ENCODE peak calls at places on chromosomes 12 and 14, in six cellular contexts. H is epithelial cell of esophagus; V is adrenal gland; A is pancreas; I is choroid plexus epithelial cell; Y is effector memory CD4-positive, alpha-beta T cell. K is an unnamed sample.

GRCh38 chr12:117441751-117442150 is 80.3 kb upstream of the NOS1 start:
- DNase-seq in A (no peak), H (no peak), Y (no peak), V (peak; percentile 82), I (no peak), K (peak; percentile 97)

GRCh38 chr14:100864206-100864605 is 38.3 kb downstream of the MEG3 start:
- DNase-seq in V (no peak), H (no peak), I (no peak), A (peak; percentile 35), Y (no peak), K (no peak)

GRCh38 chr12:43113153-43113552 is 438.9 kb downstream of the ADAMTS20 start:
- DNase-seq in A (no peak), Y (no peak), I (peak; percentile 56), V (no peak), H (no peak), K (no peak)

GRCh38 chr12:93540506-93540905 is 32.0 kb upstream of the SOCS2 start:
- DNase-seq in Y (no peak), H (no peak), A (no peak), V (no peak), I (no peak), K (no peak)

GRCh38 chr12:49022558-49023178 is 4.1 kb upstream of the PRKAG1 start:
- DNase-seq in I (no peak), A (no peak), Y (no peak), V (peak; percentile 12), H (no peak), K (no peak)

GRCh38 chr14:68177728-68178127 is 358.1 kb downstream of the RAD51B start:
- DNase-seq in A (no peak), Y (no peak), I (no peak), H (no peak), V (no peak), K (no peak)

GRCh38 chr12:92539966-92540791 is 162.6 kb upstream of the PLEKHG7 start:
- DNase-seq in H (no peak), Y (no peak), I (no peak), A (peak; percentile 70), V (no peak), K (no peak)

GRCh38 chr12:12582193-12582881 is 19.7 kb upstream of the DUSP16 start:
- DNase-seq in I (no peak), H (no peak), V (no peak), A (no peak), Y (no peak), K (no peak)

GRCh38 chr12:6369916-6370575 is 5.3 kb downstream of the SCNN1A start:
- DNase-seq in V (peak; percentile 83), H (no peak), A (peak; percentile 35), Y (no peak), I (peak; percentile 39), K (no peak)

GRCh38 chr14:71626281-71626835 is 305.9 kb upstream of the RGS6 start:
- DNase-seq in Y (no peak), I (peak; percentile 39), H (no peak), A (no peak), V (no peak), K (no peak)

GRCh38 chr12:53221203-53222076 is 10.6 kb downstream of the RARG start:
- DNase-seq in V (peak; percentile 70), A (peak; percentile 92), I (peak; percentile 58), H (peak; percentile 73), Y (peak; percentile 51), K (peak; percentile 58)

GRCh38 chr12:53222170-53223005 is 9.6 kb downstream of the RARG start:
- DNase-seq in A (no peak), H (no peak), I (no peak), V (no peak), Y (no peak), K (peak; percentile 23)

GRCh38 chr12:53219956-53220856 is 11.8 kb downstream of the RARG start:
- DNase-seq in H (peak; percentile 77), I (peak; percentile 90), A (peak; percentile 75), V (peak; percentile 58), Y (peak; percentile 59), K (peak; percentile 61)

GRCh38 chr12:53219116-53219955 is 12.3 kb upstream of the ITGB7 start:
- DNase-seq in I (peak; percentile 60), Y (no peak), V (no peak), H (peak; percentile 40), A (no peak), K (peak; percentile 33)

GRCh38 chr12:53220857-53221202 is 11.2 kb downstream of the RARG start:
- DNase-seq in H (peak; percentile 89), Y (peak; percentile 75), I (peak; percentile 97), A (peak; percentile 92), V (peak; percentile 94), K (peak; percentile 90)
- H3K4me3 ChIP-seq in H (peak overlapping the region; percentile 61), Y (peak overlapping the region; percentile 78), I (peak overlapping the region; percentile 81), A (peak overlapping the region; percentile 49), V (peak overlapping the region; percentile 91), K (peak overlapping the region; percentile 57)

GRCh38 chr14:23153891-23154796 is 29.3 kb downstream of the SLC7A8 start:
- DNase-seq in Y (no peak), V (peak; percentile 97), H (peak; percentile 90), I (peak; percentile 75), A (peak; percentile 85), K (no peak)
- H3K4me3 ChIP-seq in Y (no peak overlapping the region), V (peak overlapping the region; percentile 23), H (peak overlapping the region; percentile 29), I (peak overlapping the region; percentile 35), A (peak overlapping the region; percentile 27), K (no peak overlapping the region)

DNA sequence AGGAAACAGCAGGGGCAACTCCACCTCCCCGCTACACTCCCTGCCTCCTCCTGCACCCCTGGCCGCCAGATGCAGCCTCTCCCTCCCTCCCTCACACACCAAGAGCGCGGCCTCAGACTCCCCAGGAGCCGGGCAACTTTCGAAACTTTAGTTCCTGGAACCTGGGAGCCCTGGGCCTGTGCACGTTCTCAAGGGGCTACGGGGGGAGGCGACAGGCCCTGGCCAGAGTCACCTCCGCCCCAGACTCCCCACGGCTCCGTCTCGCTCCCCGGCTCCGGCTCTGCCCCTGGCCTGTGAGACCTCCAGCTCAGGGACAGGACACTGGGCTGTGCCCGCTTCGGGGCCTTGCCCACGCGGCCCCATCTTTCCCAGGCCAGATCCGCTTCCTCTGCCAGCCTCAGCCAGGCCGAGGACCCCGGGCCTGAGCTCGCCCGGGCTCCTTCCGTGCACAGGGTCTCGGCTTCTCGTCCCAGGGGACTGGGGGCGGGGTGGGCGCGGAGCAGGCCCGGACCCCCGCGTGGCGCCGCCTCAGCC is 5.5 kb downstream of the AMN start:
- DNase-seq in Y (no peak), A (no peak), I (peak; percentile 22), H (no peak), V (no peak), K (no peak)
- H3K4me3 ChIP-seq in Y (peak overlapping the region; percentile 43), A (no peak overlapping the region), I (peak overlapping the region; percentile 48), H (peak overlapping the region; percentile 31), V (peak overlapping the region; percentile 46), K (no peak overlapping the region)

GRCh38 chr14:102588821-102589220 is 3.6 kb upstream of the RCOR1 start:
- DNase-seq in Y (no peak), H (no peak), I (no peak), A (no peak), V (no peak), K (no peak)

GRCh38 chr14:102591372-102591943 is 991 bp upstream of the RCOR1 start:
- DNase-seq in H (no peak), Y (peak; percentile 30), I (peak; percentile 39), A (peak; percentile 64), V (peak; percentile 30), K (peak; percentile 82)

GRCh38 chr14:102589761-102590290 is 2.6 kb upstream of the RCOR1 start:
- DNase-seq in I (no peak), V (no peak), A (no peak), Y (no peak), H (no peak), K (no peak)

GRCh38 chr14:102591944-102592772 is at the start of gene RCOR1:
- DNase-seq in V (peak; percentile 98), H (peak; percentile 98), Y (peak; percentile 96), I (peak; percentile 98), A (peak; percentile 98), K (peak; percentile 98)

DNA sequence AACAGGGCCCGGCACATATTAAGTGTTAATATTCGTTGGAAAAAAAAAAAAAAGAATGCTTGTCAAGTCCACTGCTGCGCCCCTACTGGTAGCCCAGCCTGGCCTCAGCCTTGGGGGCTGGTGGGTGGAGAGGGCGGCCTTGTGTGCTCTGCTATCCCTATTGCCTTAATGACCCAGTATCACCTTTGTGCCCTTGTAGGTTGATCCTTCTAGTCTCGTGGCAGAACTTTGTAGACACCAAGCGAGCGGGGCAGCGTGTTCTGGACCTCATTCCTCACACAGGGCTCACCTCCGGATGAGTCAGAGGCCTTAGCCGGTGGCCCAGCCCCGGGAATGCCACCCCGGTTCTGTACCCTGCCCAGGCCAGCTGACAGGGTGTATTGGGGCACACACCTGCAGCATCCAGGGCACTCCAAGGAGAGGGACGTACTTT is 1.8 kb upstream of the RCOR1 start:
- DNase-seq in H (peak; percentile 51), Y (no peak), A (peak; percentile 66), V (peak; percentile 41), I (peak; percentile 54), K (no peak)
- H3K4me3 ChIP-seq in H (peak overlapping the region; percentile 71), Y (no peak overlapping the region), A (no peak overlapping the region), V (peak overlapping the region; percentile 96), I (peak overlapping the region; percentile 75), K (peak overlapping the region; percentile 95)

DNA sequence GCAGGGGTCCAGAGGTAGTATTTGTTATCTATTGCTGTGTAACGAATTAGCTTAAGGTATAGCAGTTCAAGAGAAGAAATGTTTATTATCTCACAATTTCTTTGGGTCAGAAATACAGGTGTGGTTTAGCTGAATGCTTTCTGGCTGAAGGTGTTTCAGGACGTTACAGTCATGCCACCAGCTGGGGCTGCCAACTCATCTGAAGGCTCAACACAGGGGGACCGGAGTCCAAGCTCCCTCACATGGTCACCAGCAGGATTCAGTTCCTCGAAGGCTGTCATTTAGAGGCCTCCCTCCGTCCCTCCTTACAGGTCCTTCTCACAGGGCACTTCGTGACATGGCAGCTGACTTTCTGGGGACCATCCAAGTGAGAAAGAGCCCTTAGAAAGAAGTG is 37.5 kb upstream of the SINHCAF start:
- DNase-seq in V (no peak), A (no peak), I (no peak), H (no peak), Y (no peak), K (no peak)
- H3K4me3 ChIP-seq in V (no peak overlapping the region), A (no peak overlapping the region), I (no peak overlapping the region), H (no peak overlapping the region), Y (no peak overlapping the region), K (no peak overlapping the region)

K was measured in SJCRH30.